ENCODE peak calls at places on chromosome 20, in seven cellular contexts. One of them, this sample, is unnamed.

GRCh38 chr20:30612344-30612743 is 645.1 kb upstream of the DEFB115 start:
- DNase-seq in BJ: no peak
- DNase-seq in Caco-2: no peak
- DNase-seq in fibroblast of lung: no peak
- DNase-seq in cardiac fibroblast: no peak
- DNase-seq in fibroblast of pulmonary artery: no peak
- DNase-seq in pancreas: no peak
- DNase-seq in this sample: no peak

GRCh38 chr20:24337074-24337473 is 132.4 kb upstream of the SYNDIG1 start:
- DNase-seq in BJ: peak; percentile 82
- DNase-seq in Caco-2: no peak
- DNase-seq in fibroblast of lung: peak; percentile 24
- DNase-seq in cardiac fibroblast: no peak
- DNase-seq in fibroblast of pulmonary artery: no peak
- DNase-seq in pancreas: no peak
- DNase-seq in this sample: peak; percentile 90

GRCh38 chr20:58458342-58459057 is 56.7 kb downstream of the APCDD1L start:
- DNase-seq in BJ: no peak
- DNase-seq in Caco-2: no peak
- DNase-seq in fibroblast of lung: peak; percentile 19
- DNase-seq in cardiac fibroblast: no peak
- DNase-seq in fibroblast of pulmonary artery: peak; percentile 52
- DNase-seq in pancreas: no peak
- DNase-seq in this sample: peak; percentile 27

GRCh38 chr20:58557713-58558335 is 42.6 kb upstream of the APCDD1L start:
- DNase-seq in BJ: no peak
- DNase-seq in Caco-2: no peak
- DNase-seq in fibroblast of lung: no peak
- DNase-seq in cardiac fibroblast: no peak
- DNase-seq in fibroblast of pulmonary artery: no peak
- DNase-seq in pancreas: no peak
- DNase-seq in this sample: no peak

GRCh38 chr20:33659341-33660034 is 2.6 kb upstream of the C20orf144 start:
- DNase-seq in BJ: no peak
- DNase-seq in Caco-2: no peak
- DNase-seq in fibroblast of lung: no peak
- DNase-seq in cardiac fibroblast: no peak
- DNase-seq in fibroblast of pulmonary artery: no peak
- DNase-seq in pancreas: peak; percentile 9
- DNase-seq in this sample: no peak

GRCh38 chr20:18224968-18225568 is 63.3 kb upstream of the ZNF133 start:
- DNase-seq in BJ: peak; percentile 2
- DNase-seq in Caco-2: no peak
- DNase-seq in fibroblast of lung: peak; percentile 74
- DNase-seq in cardiac fibroblast: peak; percentile 76
- DNase-seq in fibroblast of pulmonary artery: peak; percentile 72
- DNase-seq in pancreas: peak; percentile 10
- DNase-seq in this sample: peak; percentile 72

GRCh38 chr20:51861726-51862466 is 59.6 kb upstream of the SALL4 start:
- DNase-seq in BJ: no peak
- DNase-seq in Caco-2: no peak
- DNase-seq in fibroblast of lung: no peak
- DNase-seq in cardiac fibroblast: no peak
- DNase-seq in fibroblast of pulmonary artery: no peak
- DNase-seq in pancreas: no peak
- DNase-seq in this sample: no peak

GRCh38 chr20:38050691-38051090 is 17.1 kb downstream of the RPRD1B start:
- DNase-seq in BJ: no peak
- DNase-seq in Caco-2: no peak
- DNase-seq in fibroblast of lung: peak; percentile 27
- DNase-seq in cardiac fibroblast: peak; percentile 17
- DNase-seq in fibroblast of pulmonary artery: peak; percentile 40
- DNase-seq in pancreas: no peak
- DNase-seq in this sample: peak; percentile 68

DNA sequence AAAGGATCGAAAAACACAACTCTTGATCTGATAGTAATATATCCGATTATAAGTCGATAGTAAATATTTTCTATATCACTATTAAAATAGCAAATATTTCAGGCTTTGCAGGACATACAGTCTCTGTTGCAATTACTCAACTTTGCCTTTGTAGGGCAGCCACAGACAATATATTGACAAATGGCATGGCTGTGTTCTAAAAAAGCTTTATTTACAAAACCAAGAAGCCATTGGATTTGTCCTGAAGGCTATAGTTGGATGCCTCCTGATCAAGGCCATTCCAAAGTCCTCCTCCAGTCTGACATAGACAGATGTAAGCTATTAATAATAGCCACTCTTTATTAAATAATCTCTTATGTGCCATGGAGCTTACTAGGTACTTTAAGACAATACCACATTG is 5.9 kb downstream of the OCSTAMP start:
- DNase-seq in BJ: no peak
- DNase-seq in Caco-2: no peak
- DNase-seq in fibroblast of lung: peak; percentile 51
- DNase-seq in cardiac fibroblast: peak; percentile 34
- DNase-seq in fibroblast of pulmonary artery: peak; percentile 17
- DNase-seq in pancreas: no peak
- DNase-seq in this sample: no peak
- TF ChIP-seq CTCF in BJ: no peak
- TF ChIP-seq CTCF in Caco-2: no peak
- TF ChIP-seq CTCF in fibroblast of lung: no peak
- TF ChIP-seq CTCF in cardiac fibroblast: no peak
- TF ChIP-seq CTCF in fibroblast of pulmonary artery: no peak
- TF ChIP-seq CTCF in pancreas: no peak
- TF ChIP-seq CTCF in this sample: no peak

DNA sequence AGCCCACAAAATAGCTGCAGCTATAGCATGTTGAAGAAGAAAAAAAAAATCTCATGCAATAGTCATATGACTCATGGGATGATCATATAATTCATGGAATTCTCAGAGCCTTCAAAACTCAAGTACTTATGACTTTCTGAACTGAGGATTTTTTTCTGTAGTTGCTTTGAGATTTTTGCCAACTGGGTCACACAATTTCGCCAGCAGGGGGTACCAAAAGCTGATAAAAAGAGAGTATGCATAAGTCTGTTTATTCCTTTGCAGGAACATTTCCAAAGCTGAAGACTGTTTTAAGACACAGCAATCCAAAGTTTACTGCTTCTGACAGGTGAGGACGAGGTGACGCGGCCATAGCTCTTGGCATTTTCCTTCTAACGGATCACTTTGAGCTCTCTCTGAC is 586.1 kb upstream of the CHD6 start:
- DNase-seq in BJ: no peak
- DNase-seq in Caco-2: peak; percentile 24
- DNase-seq in fibroblast of lung: no peak
- DNase-seq in cardiac fibroblast: peak; percentile 3
- DNase-seq in fibroblast of pulmonary artery: no peak
- DNase-seq in pancreas: peak; percentile 12
- DNase-seq in this sample: no peak
- TF ChIP-seq CTCF in BJ: no peak
- TF ChIP-seq CTCF in Caco-2: peak; percentile 52
- TF ChIP-seq CTCF in fibroblast of lung: no peak
- TF ChIP-seq CTCF in cardiac fibroblast: no peak
- TF ChIP-seq CTCF in fibroblast of pulmonary artery: no peak
- TF ChIP-seq CTCF in pancreas: peak; percentile 37
- TF ChIP-seq CTCF in this sample: no peak

DNA sequence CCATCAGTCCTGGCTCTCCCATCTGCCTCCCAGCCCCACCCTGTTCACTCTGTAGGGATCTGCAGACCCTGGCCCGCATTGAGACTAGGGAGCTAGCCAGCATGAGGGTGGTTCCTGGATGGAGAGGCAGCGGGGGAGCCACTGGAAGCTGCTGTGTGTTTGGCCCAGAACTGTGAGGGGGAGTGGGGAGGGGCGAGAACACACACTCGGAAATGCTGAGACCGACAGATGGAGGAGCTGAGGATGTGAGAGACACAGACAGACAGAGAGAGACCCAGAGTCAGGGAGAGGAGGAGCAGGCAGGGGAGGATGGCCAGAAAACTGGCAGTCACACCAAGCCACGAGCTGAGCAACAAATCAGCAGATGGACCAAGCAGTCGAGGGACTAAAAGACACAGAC is 17.2 kb downstream of the XKR7 start:
- DNase-seq in BJ: no peak
- DNase-seq in Caco-2: no peak
- DNase-seq in fibroblast of lung: no peak
- DNase-seq in cardiac fibroblast: no peak
- DNase-seq in fibroblast of pulmonary artery: no peak
- DNase-seq in pancreas: no peak
- DNase-seq in this sample: no peak
- TF ChIP-seq CTCF in BJ: no peak
- TF ChIP-seq CTCF in Caco-2: no peak
- TF ChIP-seq CTCF in fibroblast of lung: no peak
- TF ChIP-seq CTCF in cardiac fibroblast: no peak
- TF ChIP-seq CTCF in fibroblast of pulmonary artery: no peak
- TF ChIP-seq CTCF in pancreas: no peak
- TF ChIP-seq CTCF in this sample: no peak

GRCh38 chr20:50663095-50663821 is 28.1 kb downstream of the RIPOR3 start:
- DNase-seq in BJ: no peak
- DNase-seq in Caco-2: peak; percentile 82
- DNase-seq in fibroblast of lung: no peak
- DNase-seq in cardiac fibroblast: no peak
- DNase-seq in fibroblast of pulmonary artery: no peak
- DNase-seq in pancreas: peak; percentile 84
- DNase-seq in this sample: peak; percentile 71
- TF ChIP-seq CTCF in BJ: no peak
- TF ChIP-seq CTCF in Caco-2: peak; percentile 93
- TF ChIP-seq CTCF in fibroblast of lung: no peak
- TF ChIP-seq CTCF in cardiac fibroblast: no peak
- TF ChIP-seq CTCF in fibroblast of pulmonary artery: no peak
- TF ChIP-seq CTCF in pancreas: peak; percentile 20
- TF ChIP-seq CTCF in this sample: peak; percentile 35

DNA sequence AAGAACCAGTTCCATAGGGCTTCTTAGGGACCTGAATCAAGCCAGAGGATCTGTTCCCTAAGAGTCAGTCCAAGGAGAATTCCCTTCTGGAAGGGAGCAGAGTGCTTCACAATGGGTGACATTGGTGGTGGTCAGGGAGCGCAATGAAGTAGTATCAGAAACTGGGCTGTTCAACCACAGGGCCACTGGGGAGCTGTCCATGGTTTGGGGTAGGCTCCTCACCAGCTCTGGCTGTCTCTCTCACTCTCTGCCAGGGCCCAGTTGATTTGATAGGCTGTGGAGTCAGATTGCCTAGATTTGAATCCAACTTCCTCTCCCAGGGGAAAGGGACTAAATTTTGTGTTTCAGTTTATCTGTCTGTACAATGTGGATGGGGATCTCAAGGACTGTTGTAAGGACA is 36.7 kb upstream of the CHD6 start:
- DNase-seq in BJ: no peak
- DNase-seq in Caco-2: peak; percentile 79
- DNase-seq in fibroblast of lung: peak; percentile 9
- DNase-seq in cardiac fibroblast: peak; percentile 23
- DNase-seq in fibroblast of pulmonary artery: peak; percentile 44
- DNase-seq in pancreas: no peak
- DNase-seq in this sample: peak; percentile 5
- TF ChIP-seq CTCF in BJ: no peak
- TF ChIP-seq CTCF in Caco-2: no peak
- TF ChIP-seq CTCF in fibroblast of lung: no peak
- TF ChIP-seq CTCF in cardiac fibroblast: no peak
- TF ChIP-seq CTCF in fibroblast of pulmonary artery: no peak
- TF ChIP-seq CTCF in pancreas: no peak
- TF ChIP-seq CTCF in this sample: no peak

This sample was measured in mammary epithelial cell.